ENCODE peak calls at places on chromosomes 1 and 21, in four cellular contexts. M is GM12878, V is HL-60, O is K562. W is an unnamed sample.

GRCh38 chr1:27445177-27445936 is 44.6 kb downstream of the WASF2 start:
- DNase-seq in M (no peak), V (no peak), O (no peak), W (no peak)

GRCh38 chr1:59409525-59409924 is 112.6 kb downstream of the FGGY start:
- DNase-seq in M (no peak), V (no peak), O (no peak), W (no peak)

GRCh38 chr1:77378723-77379533 is 97.1 kb downstream of the AK5 start:
- DNase-seq in M (no peak), V (no peak), O (no peak), W (no peak)

GRCh38 chr21:38859852-38860251 is 54.1 kb downstream of the ETS2 start:
- DNase-seq in M (no peak), V (no peak), O (no peak), W (no peak)

GRCh38 chr1:101098907-101099306 is 73.3 kb upstream of the DPH5 start:
- DNase-seq in M (no peak), V (no peak), O (peak; percentile 17), W (no peak)

GRCh38 chr1:211739671-211740411 is 64.4 kb upstream of the NEK2 start:
- DNase-seq in M (no peak), V (no peak), O (no peak), W (no peak)

GRCh38 chr21:37868896-37869295 is 47.4 kb downstream of the KCNJ6 start:
- DNase-seq in M (no peak), V (no peak), O (no peak), W (no peak)

GRCh38 chr1:233905416-233906051 is 1.1 kb downstream of the SLC35F3 start:
- DNase-seq in M (no peak), V (no peak), O (peak; percentile 12), W (no peak)

GRCh38 chr1:43947061-43947889 is 525 bp downstream of the IPO13 start:
- DNase-seq in M (no peak), V (no peak), O (no peak), W (peak; percentile 63)

GRCh38 chr1:31739281-31739853 is 24.8 kb downstream of the ADGRB2 start:
- DNase-seq in M (no peak), V (no peak), O (no peak), W (no peak)

GRCh38 chr1:47443530-47444316 is 5.9 kb downstream of the FOXD2 start:
- DNase-seq in M (no peak), V (no peak), O (no peak), W (no peak)

GRCh38 chr1:169957884-169958283 is 64.2 kb upstream of the SCYL3 start:
- DNase-seq in M (no peak), V (no peak), O (no peak), W (no peak)

GRCh38 chr1:8903410-8903809 is 24.9 kb upstream of the ENO1 start:
- DNase-seq in M (no peak), V (peak; percentile 33), O (no peak), W (no peak)

GRCh38 chr1:235980976-235981375 is 83.9 kb downstream of the NID1 start:
- DNase-seq in M (no peak), V (peak; percentile 84), O (no peak), W (no peak)

GRCh38 chr1:235974616-235975015 is 90.3 kb downstream of the NID1 start:
- DNase-seq in M (no peak), V (no peak), O (no peak), W (no peak)

GRCh38 chr1:235984041-235984820 is 80.7 kb downstream of the NID1 start:
- DNase-seq in M (no peak), V (no peak), O (no peak), W (no peak)

GRCh38 chr1:235979716-235980338 is 85.1 kb downstream of the NID1 start:
- DNase-seq in M (no peak), V (no peak), O (no peak), W (no peak)
- TF ChIP-seq SPI1 in M (no peak), V (no peak), O (no peak), W (no peak)

GRCh38 chr1:230899845-230900251 is 31.5 kb upstream of the C1orf198 start:
- DNase-seq in M (no peak), V (no peak), O (no peak), W (no peak)

GRCh38 chr1:230900984-230901383 is 32.7 kb upstream of the C1orf198 start:
- DNase-seq in M (no peak), V (no peak), O (no peak), W (no peak)

GRCh38 chr1:230902349-230902923 is 34.1 kb upstream of the C1orf198 start:
- DNase-seq in M (no peak), V (no peak), O (no peak), W (no peak)

GRCh38 chr1:230898748-230899147 is 30.4 kb upstream of the C1orf198 start:
- DNase-seq in M (no peak), V (no peak), O (no peak), W (no peak)

DNA sequence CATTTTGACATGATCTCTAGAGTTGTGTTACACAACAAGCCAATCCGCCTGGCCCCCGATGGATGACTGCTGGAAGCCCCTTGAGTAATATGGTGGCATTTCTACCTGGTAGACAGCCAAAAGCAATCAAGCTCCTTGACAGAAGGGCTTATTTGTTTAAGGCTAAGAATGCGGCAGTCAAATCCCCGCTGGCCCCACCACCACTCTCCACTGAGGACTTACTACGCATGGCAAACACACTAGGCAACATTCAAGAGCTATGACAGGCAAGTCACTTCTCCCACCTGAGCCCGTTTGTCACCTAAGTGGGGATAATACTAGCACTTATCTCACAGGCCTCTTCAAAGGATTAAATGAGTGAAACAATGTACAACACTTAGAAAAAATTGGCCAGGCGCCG is 33.4 kb upstream of the C1orf198 start:
- DNase-seq in M (no peak), V (no peak), O (no peak), W (no peak)
- TF ChIP-seq POLR2AphosphoS5 in M (no peak), V (no peak), O (no peak), W (no peak)

GRCh38 chr1:13763991-13764390 is 64.0 kb downstream of the PRDM2 start:
- DNase-seq in M (no peak), V (no peak), O (no peak), W (no peak)
- TF ChIP-seq SPI1 in M (no peak), V (no peak), O (no peak), W (no peak)

DNA sequence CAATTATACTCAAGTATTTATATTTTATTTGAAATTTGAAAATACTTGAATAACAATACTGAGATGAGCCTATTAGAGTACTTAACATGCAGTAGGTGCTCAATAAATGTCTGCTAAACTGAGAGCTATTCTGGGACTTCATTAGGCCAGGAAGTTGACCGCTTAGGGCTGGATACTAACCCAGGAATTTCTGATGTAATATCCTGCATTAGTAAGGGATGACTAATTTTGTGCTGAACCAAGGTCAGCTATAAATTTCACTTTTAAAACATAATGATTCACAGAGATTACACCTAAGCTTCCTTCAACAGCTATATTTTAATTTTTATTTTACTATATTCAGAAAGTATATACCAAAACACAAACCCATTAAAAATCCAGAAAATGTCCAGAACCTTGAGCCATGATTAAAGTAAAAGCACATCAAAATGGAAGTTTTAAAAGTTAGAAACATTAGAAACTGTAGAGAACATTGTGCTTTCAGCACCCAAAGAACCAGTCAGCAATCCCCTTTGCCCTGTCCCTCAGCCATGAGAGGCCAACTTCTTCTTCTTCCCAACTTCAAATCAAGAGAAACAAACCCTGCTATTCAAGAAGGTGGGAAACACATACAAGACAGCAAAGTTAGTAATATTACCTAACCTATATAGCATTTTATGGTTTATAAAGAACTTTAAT is 35.4 kb downstream of the WNT2B start:
- DNase-seq in M (no peak), V (no peak), O (no peak), W (no peak)
- TF ChIP-seq POLR2AphosphoS5 in M (no peak), V (no peak), O (no peak), W (no peak)

GRCh38 chr1:40711465-40712404 is 20.2 kb downstream of the NFYC start:
- DNase-seq in M (no peak), V (peak; percentile 11), O (peak; percentile 50), W (no peak)
- TF ChIP-seq SPI1 in M (no peak), V (no peak), O (no peak), W (no peak)

GRCh38 chr1:19967808-19968207 is 11.6 kb downstream of the PLA2G2A start:
- DNase-seq in M (no peak), V (no peak), O (no peak), W (no peak)
- TF ChIP-seq POLR2AphosphoS5 in M (no peak), V (no peak), O (no peak), W (no peak)

DNA sequence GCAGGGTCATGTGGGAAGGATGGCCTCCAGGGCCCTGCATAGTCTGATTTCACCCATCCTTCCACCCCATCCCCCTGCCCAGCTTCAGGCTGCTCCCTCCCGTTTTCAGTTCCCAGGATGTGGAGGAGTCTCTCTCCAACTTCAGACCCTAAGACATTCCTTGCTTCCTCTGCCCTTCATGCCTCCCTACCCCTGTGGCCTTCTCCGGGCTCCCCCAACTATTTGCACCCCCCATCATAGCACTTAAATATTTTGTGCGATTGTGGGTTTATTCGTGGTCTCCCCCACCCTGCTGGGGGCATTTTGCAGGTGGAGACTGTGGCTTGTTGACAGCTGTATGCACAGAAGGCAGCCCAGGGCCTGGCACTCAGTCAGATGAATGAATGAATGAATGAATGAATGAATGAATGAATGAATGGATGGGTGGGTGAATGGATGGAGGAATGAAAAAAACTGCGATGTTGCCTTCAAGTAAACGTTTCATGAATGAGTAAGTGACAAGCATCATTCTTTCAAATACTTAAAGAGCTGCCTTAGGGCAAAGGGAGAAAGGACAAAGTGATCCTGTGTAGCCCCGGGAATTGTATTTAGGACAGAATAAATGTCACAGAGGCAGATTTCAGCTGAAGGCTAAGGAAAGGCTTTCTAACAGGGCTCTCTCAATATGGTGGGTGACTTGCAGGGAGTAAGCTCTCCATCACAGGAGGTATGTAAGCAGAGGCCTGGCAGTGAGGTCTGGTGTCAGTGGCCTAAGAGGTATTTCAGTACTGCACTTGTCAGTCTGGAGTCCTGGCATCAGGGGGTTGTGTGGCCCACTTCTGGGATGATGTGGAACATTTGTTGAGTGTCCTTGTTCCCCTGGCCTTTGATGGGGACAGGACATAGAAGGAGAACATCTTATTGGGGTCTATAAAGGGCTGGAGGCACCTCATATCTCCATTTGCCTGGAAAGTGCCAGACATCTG is 156.4 kb downstream of the PTPRU start:
- DNase-seq in M (no peak), V (no peak), O (no peak), W (no peak)
- TF ChIP-seq SPI1 in M (no peak), V (no peak), O (no peak), W (no peak)

GRCh38 chr1:182839209-182840065 is at the start of gene DHX9:
- DNase-seq in M (peak; percentile 60), V (peak; percentile 91), O (peak; percentile 99), W (peak; percentile 86)
- TF ChIP-seq POLR2AphosphoS5 in M (peak; percentile 96), V (peak; percentile 98), O (peak; percentile 99), W (peak; percentile 98)

DNA sequence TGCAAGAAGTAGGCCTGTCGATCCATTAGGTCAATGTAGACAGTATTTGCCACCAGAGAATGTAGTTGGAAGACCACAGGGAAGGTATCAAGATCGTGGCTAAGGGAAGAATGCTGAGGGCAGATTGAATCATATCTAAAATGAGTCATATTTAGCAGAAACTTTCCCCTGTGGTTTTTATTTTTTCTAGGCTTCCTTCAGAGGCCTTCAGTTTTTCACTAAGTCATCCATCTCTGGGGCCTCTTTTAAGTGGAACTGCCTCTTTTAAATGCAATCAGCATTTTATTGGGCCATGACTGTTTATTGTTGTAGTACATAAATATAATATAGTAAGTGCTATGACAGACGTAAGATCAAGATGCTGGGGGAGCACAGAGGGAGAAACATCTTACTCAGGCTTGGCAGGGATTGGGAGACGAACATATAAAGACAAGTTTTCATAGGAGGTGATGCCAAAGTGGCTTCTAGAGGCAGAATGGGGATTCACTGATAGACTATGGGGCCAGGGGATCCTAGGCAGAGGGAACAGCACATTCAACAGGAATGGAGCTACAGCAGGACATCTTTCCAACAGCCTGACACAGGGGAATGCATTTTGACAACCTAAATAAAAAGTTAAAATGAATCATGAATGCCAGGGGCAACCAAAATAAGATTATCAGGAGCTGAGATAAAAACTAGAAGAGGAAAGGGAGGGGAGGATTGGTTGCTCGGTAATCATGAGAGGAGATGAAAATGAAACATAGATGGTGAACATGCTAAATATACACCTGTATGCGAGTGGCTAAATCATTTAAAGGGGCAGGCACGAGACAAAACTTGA is 20.1 kb downstream of the UBE2U start:
- DNase-seq in M (peak; percentile 19), V (no peak), O (no peak), W (no peak)
- TF ChIP-seq SPI1 in M (no peak), V (no peak), O (no peak), W (no peak)

W was measured in GM12891.